ENCODE peak calls at places on chromosome 14, in four cellular contexts. B is K562, U is SK-N-SH, O is HepG2. P is an unnamed sample.

GRCh38 chr14:64387232-64387737 is 868 bp upstream of the MTHFD1 start:
- DNase-seq in B (peak; percentile 19), U (peak; percentile 52), O (peak; percentile 10), P (no peak)

GRCh38 chr14:103078860-103079587 is 5.0 kb upstream of the LBHD2 start:
- DNase-seq in B (no peak), O (no peak), U (no peak), P (no peak)

GRCh38 chr14:50666772-50667490 is 1.2 kb downstream of the SAV1 start:
- DNase-seq in O (peak; percentile 37), U (peak; percentile 23), B (no peak), P (no peak)

GRCh38 chr14:79586401-79586800 is 624.9 kb downstream of the DIO2 start:
- DNase-seq in B (no peak), O (no peak), U (no peak), P (no peak)

GRCh38 chr14:26765768-26766550 is 168.1 kb upstream of the NOVA1 start:
- DNase-seq in U (no peak), O (no peak), B (no peak), P (no peak)

GRCh38 chr14:64758711-64759554 is 54.7 kb downstream of the PLEKHG3 start:
- DNase-seq in B (no peak), O (peak; percentile 72), U (peak; percentile 84), P (no peak)

GRCh38 chr14:65940056-65940735 is 527.7 kb downstream of the FUT8 start:
- DNase-seq in O (peak; percentile 35), B (peak; percentile 58), U (peak; percentile 40), P (no peak)

GRCh38 chr14:76953196-76953945 is 75.1 kb downstream of the IRF2BPL start:
- DNase-seq in U (peak; percentile 52), O (peak; percentile 45), B (no peak), P (no peak)

GRCh38 chr14:60686865-60687264 is 37.3 kb downstream of the SIX4 start:
- DNase-seq in B (no peak), U (no peak), O (peak; percentile 39), P (no peak)

GRCh38 chr14:28294834-28295440 is 471.6 kb upstream of the FOXG1 start:
- DNase-seq in U (peak; percentile 1), B (no peak), O (peak; percentile 27), P (peak; percentile 8)

GRCh38 chr14:91896419-91896818 is 29.1 kb upstream of the TC2N start:
- DNase-seq in B (no peak), U (no peak), O (no peak), P (no peak)

GRCh38 chr14:59262717-59263469 is 74.4 kb downstream of the DAAM1 start:
- DNase-seq in O (peak; percentile 95), U (no peak), B (no peak), P (no peak)

GRCh38 chr14:61080591-61081010 is 99.6 kb downstream of the SLC38A6 start:
- DNase-seq in U (no peak), B (no peak), O (no peak), P (peak; percentile 80)

GRCh38 chr14:89534896-89535615 is 118.0 kb upstream of the FOXN3 start:
- DNase-seq in O (no peak), U (no peak), B (no peak), P (no peak)

GRCh38 chr14:93059917-93060545 is 55.7 kb downstream of the ITPK1 start:
- DNase-seq in U (peak; percentile 45), B (no peak), O (no peak), P (no peak)

GRCh38 chr14:81829447-81829846 is 295.8 kb upstream of the SEL1L start:
- DNase-seq in U (no peak), B (no peak), O (no peak), P (no peak)

GRCh38 chr14:66403183-66403582 is 83.0 kb upstream of the CCDC196 start:
- DNase-seq in O (peak; percentile 40), B (no peak), U (no peak), P (no peak)

GRCh38 chr14:56815301-56815700 is 5.0 kb upstream of the OTX2 start:
- DNase-seq in B (no peak), O (no peak), U (no peak), P (no peak)

GRCh38 chr14:59698793-59699192 is 122.2 kb upstream of the CCDC175 start:
- DNase-seq in O (no peak), U (no peak), B (no peak), P (peak; percentile 28)

GRCh38 chr14:36988568-36988967 is 183.8 kb downstream of the SLC25A21 start:
- DNase-seq in O (no peak), U (no peak), B (no peak), P (no peak)

GRCh38 chr14:54399560-54399959 is 2.8 kb downstream of the CDKN3 start:
- DNase-seq in O (peak; percentile 26), U (no peak), B (no peak), P (no peak)

GRCh38 chr14:64788706-64789105 is 84.5 kb downstream of the PLEKHG3 start:
- DNase-seq in U (no peak), B (no peak), O (no peak), P (no peak)

GRCh38 chr14:104715871-104716270 is 8.2 kb upstream of the ADSS1 start:
- DNase-seq in O (no peak), U (no peak), B (no peak), P (no peak)

GRCh38 chr14:100313464-100314230 is 7.4 kb upstream of the SLC25A29 start:
- DNase-seq in U (no peak), O (no peak), B (no peak), P (no peak)

GRCh38 chr14:61739133-61739532 is 23.1 kb upstream of the SNAPC1 start:
- DNase-seq in B (no peak), U (no peak), O (no peak), P (no peak)

GRCh38 chr14:102363182-102363952 is 626 bp downstream of the TECPR2 start:
- DNase-seq in O (no peak), U (no peak), B (peak; percentile 51), P (no peak)

GRCh38 chr14:70641548-70642312 is at the start of gene TTC9:
- DNase-seq in O (no peak), U (peak; percentile 89), B (peak; percentile 51), P (no peak)

GRCh38 chr14:26808407-26808806 is 210.6 kb upstream of the NOVA1 start:
- DNase-seq in U (no peak), O (no peak), B (no peak), P (no peak)

DNA sequence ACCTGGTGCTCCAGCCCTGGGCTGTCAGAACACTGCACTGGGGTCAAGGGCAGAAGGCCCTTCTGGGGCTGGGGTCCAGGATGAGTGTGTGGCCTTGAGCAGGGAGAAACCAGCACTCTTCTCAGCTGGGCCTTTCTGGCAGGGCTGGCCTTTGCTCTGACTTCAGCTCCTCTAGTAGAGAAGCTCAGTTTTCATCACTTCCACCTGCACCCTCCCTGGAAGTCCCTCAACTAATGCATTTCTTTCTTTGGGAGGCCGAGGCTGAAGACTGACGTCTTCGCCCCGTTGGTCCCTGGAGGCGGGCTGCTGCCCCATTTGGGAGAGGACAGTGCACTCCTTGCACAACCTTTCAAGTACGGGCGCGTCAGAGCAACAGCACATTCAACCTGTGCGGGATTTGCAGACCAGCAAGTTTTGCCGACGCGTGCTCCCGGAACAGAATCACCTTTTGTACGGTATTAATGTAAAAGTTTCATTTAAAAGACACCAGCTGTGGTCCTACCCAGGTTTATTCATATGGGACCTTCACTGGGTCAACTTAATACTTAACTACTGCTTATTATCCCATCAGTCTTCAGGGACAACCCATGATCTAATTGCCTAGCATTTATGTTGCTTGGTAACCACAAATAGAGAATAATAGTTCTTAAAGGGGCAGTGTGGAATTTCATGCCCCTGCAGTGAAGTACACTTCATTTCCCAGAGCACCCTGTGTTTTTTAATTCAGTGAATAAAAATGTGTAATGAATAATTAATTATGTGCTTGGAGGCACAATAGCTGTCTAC is 134.9 kb upstream of the VRK1 start:
- DNase-seq in O (no peak), U (no peak), B (no peak), P (peak; percentile 14)
- TF ChIP-seq POLR2AphosphoS5 in O (no peak), U (no peak), B (no peak), P (no peak)

DNA sequence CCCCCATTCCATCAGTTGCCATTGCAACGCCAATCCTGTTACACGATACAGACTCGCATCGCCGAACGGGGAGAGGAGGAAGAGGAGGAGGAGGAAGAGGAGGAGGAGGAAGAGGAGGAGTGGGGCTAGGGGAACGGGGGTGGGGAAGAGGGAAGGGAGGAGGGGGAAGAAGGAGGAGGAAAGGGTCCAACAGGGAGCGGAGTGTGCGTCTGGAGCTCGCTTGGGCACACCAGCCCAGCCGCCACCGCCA is 241 bp downstream of the MDGA2 start:
- DNase-seq in O (no peak), U (no peak), B (no peak), P (no peak)
- H3K9ac ChIP-seq in O (no peak overlapping the region), U (no peak overlapping the region), B (no peak overlapping the region), P (no peak overlapping the region)

GRCh38 chr14:22434901-22435565 is 154.0 kb downstream of the DAD1 start:
- DNase-seq in U (no peak), O (no peak), B (no peak), P (no peak)

GRCh38 chr14:22434030-22434429 is 155.0 kb downstream of the DAD1 start:
- DNase-seq in U (no peak), O (peak; percentile 47), B (no peak), P (no peak)

GRCh38 chr14:22429546-22429945 is 159.5 kb downstream of the DAD1 start:
- DNase-seq in U (no peak), B (no peak), O (no peak), P (no peak)

GRCh38 chr14:22433059-22433458 is 156.0 kb downstream of the DAD1 start:
- DNase-seq in O (no peak), B (no peak), U (no peak), P (no peak)

DNA sequence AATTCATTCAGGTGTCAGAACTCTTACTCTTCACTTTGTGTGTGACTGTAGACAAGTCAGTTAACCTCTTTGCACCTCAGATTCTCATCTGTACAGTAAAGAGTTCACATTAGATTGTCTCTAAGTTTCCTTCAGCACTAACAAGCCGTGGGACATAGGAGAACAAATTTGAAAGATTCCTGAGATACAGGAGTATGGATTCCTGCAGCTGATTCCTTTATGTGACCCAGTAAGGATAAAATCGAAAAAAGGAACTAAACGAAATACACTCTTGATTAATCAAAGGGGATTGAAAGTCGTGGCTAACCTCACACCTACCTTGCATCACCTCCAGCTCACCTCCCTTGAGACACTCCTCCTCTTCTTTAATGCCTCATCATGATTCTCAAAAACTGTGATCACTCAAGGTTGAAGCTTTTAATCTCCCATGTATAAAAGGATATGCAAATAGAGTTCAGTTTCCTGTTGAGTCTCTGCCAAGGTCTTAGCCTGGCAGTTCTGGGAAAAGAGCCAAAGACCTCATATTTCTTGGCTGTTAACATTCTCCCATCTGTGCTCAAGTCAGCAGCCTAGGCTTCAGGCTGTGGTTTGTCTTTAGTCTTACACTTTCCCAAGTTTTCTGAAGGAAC is 156.6 kb downstream of the DAD1 start:
- DNase-seq in B (no peak), O (no peak), U (no peak), P (peak; percentile 99)
- H3K4me3 ChIP-seq in B (no peak overlapping the region), O (no peak overlapping the region), U (no peak overlapping the region), P (peak overlapping the region; percentile 61)

GRCh38 chr14:74552623-74553022 is 59.1 kb downstream of the ISCA2 start:
- DNase-seq in U (peak; percentile 94), O (no peak), B (no peak), P (no peak)
- TF ChIP-seq POLR2AphosphoS5 in U (no peak), O (no peak), B (no peak), P (no peak)

GRCh38 chr14:68394719-68395117 is 398.1 kb downstream of the ZFP36L1 start:
- DNase-seq in U (no peak), O (no peak), B (no peak), P (no peak)
- H3K9ac ChIP-seq in U (no peak overlapping the region), O (no peak overlapping the region), B (no peak overlapping the region), P (peak overlapping the region; percentile 7)

P was measured in SK-N-MC.